ENCODE peak calls at places on chromosomes 12 and 14, in ten cellular contexts. V, W, G, Z, K, Q, C, U, P and O are unnamed samples.

GRCh38 chr14:22882529-22883190 is 362 bp upstream of the REM2 start:
- DNase-seq in V (no peak), W (peak; percentile 19), G (no peak), Z (no peak), K (peak; percentile 87), Q (peak; percentile 50), C (peak; percentile 83), U (peak; percentile 39), P (no peak), O (no peak)

GRCh38 chr12:92107621-92108131 is 38.0 kb downstream of the BTG1 start:
- DNase-seq in V (no peak), W (no peak), G (no peak), Z (no peak), K (peak; percentile 55), Q (no peak), C (no peak), U (no peak), P (no peak), O (no peak)

GRCh38 chr12:48050174-48050573 is 45.9 kb upstream of the COL2A1 start:
- DNase-seq in V (no peak), W (no peak), G (no peak), Z (no peak), K (no peak), Q (no peak), C (no peak), U (no peak), P (no peak), O (no peak)

GRCh38 chr12:108801736-108802665 is 55.4 kb downstream of the SSH1 start:
- DNase-seq in V (no peak), W (peak; percentile 69), G (no peak), Z (no peak), K (no peak), Q (no peak), C (no peak), U (no peak), P (peak; percentile 65), O (no peak)

GRCh38 chr14:103889313-103890051 is 38.8 kb upstream of the TDRD9 start:
- DNase-seq in V (no peak), W (no peak), G (no peak), Z (no peak), K (peak; percentile 35), Q (peak; percentile 70), C (peak; percentile 37), U (no peak), P (no peak), O (no peak)

GRCh38 chr12:75722714-75723200 is 211.3 kb upstream of the KRR1 start:
- DNase-seq in V (peak; percentile 28), W (peak; percentile 95), G (no peak), Z (peak; percentile 5), K (no peak), Q (no peak), C (peak; percentile 63), U (peak; percentile 77), P (no peak), O (no peak)

GRCh38 chr12:462936-463705 is 3.4 kb downstream of the B4GALNT3 start:
- DNase-seq in V (no peak), W (no peak), G (no peak), Z (no peak), K (no peak), Q (peak; percentile 81), C (no peak), U (no peak), P (no peak), O (no peak)

GRCh38 chr12:89181271-89181920 is 170.9 kb downstream of the DUSP6 start:
- DNase-seq in V (no peak), W (peak; percentile 84), G (no peak), Z (no peak), K (no peak), Q (no peak), C (peak; percentile 11), U (no peak), P (no peak), O (no peak)

GRCh38 chr12:131830335-131831020 is 2.3 kb downstream of the MMP17 start:
- DNase-seq in V (no peak), W (peak; percentile 70), G (peak; percentile 79), Z (no peak), K (peak; percentile 87), Q (peak; percentile 59), C (peak; percentile 90), U (peak; percentile 23), P (peak; percentile 94), O (no peak)

GRCh38 chr12:42086021-42086420 is 58.7 kb downstream of the GXYLT1 start:
- DNase-seq in V (no peak), W (no peak), G (no peak), Z (no peak), K (no peak), Q (no peak), C (peak; percentile 21), U (no peak), P (no peak), O (no peak)

DNA sequence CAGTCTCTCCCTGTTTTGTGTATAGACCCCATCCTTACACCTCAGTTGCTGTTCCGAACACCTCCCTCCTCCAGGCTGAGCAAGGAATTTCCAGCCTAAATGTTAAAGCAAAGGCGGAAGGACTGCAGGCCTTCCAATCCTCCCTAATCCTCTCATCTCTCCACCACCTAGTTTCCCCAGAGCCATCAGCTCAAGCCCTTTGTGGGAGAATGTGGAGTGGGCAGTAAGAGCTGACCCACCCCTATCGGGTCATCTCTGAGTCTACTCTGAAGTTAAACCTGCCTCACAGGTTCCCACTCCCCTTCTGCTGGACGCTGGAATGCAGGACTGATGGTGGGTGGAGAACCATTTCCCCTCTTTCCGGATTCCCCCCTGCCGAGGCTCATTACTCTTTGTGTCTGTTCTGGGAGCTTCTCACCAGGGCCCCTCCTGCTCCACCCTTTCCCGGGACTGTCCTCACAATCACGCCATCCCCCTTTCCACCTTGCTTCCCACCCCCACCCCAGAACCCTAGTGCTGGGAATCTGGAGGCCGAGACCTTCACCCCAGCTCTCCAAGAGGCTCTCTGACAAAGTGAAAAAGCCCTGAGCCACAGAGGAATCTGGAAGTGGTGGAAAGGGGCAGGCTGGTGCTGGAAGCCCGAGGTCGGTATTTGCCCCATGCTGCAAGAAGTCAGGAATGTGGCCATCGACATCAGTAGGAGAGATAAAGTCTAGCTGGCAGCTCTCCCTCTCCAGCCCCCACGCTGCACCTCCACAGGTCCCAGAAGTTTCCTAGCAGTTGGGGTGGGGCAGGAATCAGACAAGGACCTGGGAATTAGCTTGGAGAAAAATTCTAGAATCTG is 3.3 kb upstream of the KRT18 start:
- DNase-seq in V (no peak), W (peak; percentile 41), G (no peak), Z (no peak), K (no peak), Q (peak; percentile 62), C (no peak), U (no peak), P (no peak), O (no peak)
- TF ChIP-seq POLR2AphosphoS5 in V (no peak), W (peak; percentile 23), G (no peak), Z (no peak), K (peak; percentile 6), Q (no peak), C (no peak), U (peak; percentile 39), P (no peak), O (no peak)

DNA sequence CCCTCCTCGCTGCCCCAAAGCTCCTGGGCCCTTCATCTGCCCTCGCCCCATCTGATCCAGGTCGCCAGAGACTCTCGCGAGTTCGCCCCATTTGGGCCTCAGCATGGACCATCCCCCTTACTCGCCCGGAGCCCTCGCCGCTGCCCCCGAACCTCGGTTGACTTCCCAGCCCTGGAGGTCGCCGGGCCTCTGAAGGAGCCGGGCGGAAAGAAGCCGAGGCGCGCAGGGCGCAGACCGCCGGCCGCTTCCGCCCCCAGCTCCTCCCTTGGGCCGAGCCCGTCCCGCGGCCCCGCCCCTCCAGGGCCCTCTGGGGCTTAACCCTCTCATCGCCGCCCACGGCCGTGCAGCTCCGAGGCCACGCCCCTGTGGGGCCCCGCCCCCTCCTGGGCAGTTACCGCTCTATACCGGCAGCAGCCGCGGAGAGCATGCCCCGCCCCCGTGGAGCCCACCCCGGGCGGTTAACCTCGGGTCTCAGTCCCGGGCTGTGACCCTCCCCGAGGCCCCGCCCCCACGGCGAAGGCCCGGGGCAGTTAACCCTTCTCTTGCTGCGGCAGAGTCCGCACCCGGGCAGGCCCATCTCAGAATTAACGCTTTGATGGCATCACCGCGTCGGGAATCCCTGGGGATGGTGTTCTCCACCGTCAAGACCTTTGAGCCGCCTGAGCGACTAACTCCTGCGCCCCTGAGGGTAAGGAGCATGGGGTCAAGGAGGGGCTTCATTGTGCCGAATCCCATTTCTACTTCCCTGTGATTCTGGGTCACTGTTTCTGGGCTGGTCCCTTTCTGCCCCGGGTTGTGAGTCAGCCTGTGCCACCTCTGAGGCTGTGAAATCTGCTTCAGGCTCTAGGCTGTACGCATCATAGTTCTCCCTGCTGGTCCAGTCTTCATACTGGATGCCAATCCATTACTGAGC is at the start of gene SPSB2:
- DNase-seq in V (peak; percentile 69), W (peak; percentile 96), G (peak; percentile 95), Z (peak; percentile 96), K (peak; percentile 97), Q (peak; percentile 99), C (peak; percentile 96), U (peak; percentile 89), P (peak; percentile 100), O (no peak)
- TF ChIP-seq POLR2AphosphoS5 in V (peak; percentile 66), W (peak; percentile 93), G (peak; percentile 40), Z (no peak), K (peak; percentile 76), Q (peak; percentile 71), C (peak; percentile 36), U (peak; percentile 87), P (peak; percentile 91), O (peak; percentile 73)

GRCh38 chr12:124675881-124676688 is 108.7 kb upstream of the NCOR2 start:
- DNase-seq in V (no peak), W (no peak), G (no peak), Z (no peak), K (no peak), Q (no peak), C (no peak), U (no peak), P (no peak), O (no peak)
- TF ChIP-seq POLR2AphosphoS5 in V (no peak), W (no peak), G (peak; percentile 43), Z (no peak), K (no peak), Q (no peak), C (no peak), U (no peak), P (peak; percentile 51), O (no peak)

GRCh38 chr14:95290769-95291440 is 28.8 kb downstream of the CLMN start:
- DNase-seq in V (no peak), W (peak; percentile 47), G (peak; percentile 85), Z (peak; percentile 60), K (peak; percentile 65), Q (peak; percentile 76), C (no peak), U (no peak), P (no peak), O (no peak)
- TF ChIP-seq POLR2AphosphoS5 in V (no peak), W (no peak), G (no peak), Z (no peak), K (no peak), Q (peak; percentile 12), C (no peak), U (no peak), P (no peak), O (no peak)